ENCODE peak calls at places on chromosomes 11 and 22, in eight cellular contexts. R is fibroblast of pulmonary artery, K is retinal pigment epithelial cell, Z is lower lobe of right lung, V is transverse colon, F is IMR-90, J is fibroblast of villous mesenchyme, E is Panc1. W is an unnamed sample.

GRCh38 chr11:25562417-25562816 is 769.5 kb upstream of the ANO3 start:
- DNase-seq in R (no peak), K (no peak), Z (no peak), V (no peak), F (no peak), J (no peak), E (no peak), W (no peak)

GRCh38 chr11:128424867-128425285 is 162.5 kb downstream of the ETS1 start:
- DNase-seq in R (peak), K (no peak), Z (no peak), V (peak), F (peak), J (peak), E (no peak), W (no peak)

GRCh38 chr22:37381489-37381888 is 45.8 kb downstream of the ELFN2 start:
- DNase-seq in R (no peak), K (peak), Z (no peak), V (no peak), F (peak), J (no peak), E (no peak), W (no peak)

GRCh38 chr22:35739642-35740041 is 22.0 kb downstream of the APOL5 start:
- DNase-seq in R (no peak), K (no peak), Z (no peak), V (no peak), F (no peak), J (no peak), E (no peak), W (no peak)

GRCh38 chr11:123145220-123145619 is 49.8 kb downstream of the CLMP start:
- DNase-seq in R (peak), K (peak), Z (no peak), V (no peak), F (peak), J (peak), E (peak), W (no peak)

GRCh38 chr11:63985812-63986155 is 454 bp upstream of the OTUB1 start:
- DNase-seq in R (no peak), K (no peak), Z (peak), V (peak), F (no peak), J (no peak), E (no peak), W (no peak)

GRCh38 chr11:14969922-14970323 is 2.2 kb downstream of the CALCA start:
- DNase-seq in R (peak), K (no peak), Z (no peak), V (peak), F (peak), J (peak), E (no peak), W (no peak)

GRCh38 chr22:23289851-23290724 is 109.8 kb downstream of the BCR start:
- DNase-seq in R (peak), K (no peak), Z (peak), V (peak), F (peak), J (peak), E (peak), W (no peak)

GRCh38 chr22:48628891-48629559 is 1198.6 kb downstream of the BRD1 start:
- DNase-seq in R (no peak), K (no peak), Z (no peak), V (no peak), F (no peak), J (no peak), E (no peak), W (no peak)

GRCh38 chr11:20647976-20648565 is 21.3 kb upstream of the NELL1 start:
- DNase-seq in R (peak), K (peak), Z (no peak), V (peak), F (peak), J (peak), E (peak), W (no peak)

GRCh38 chr11:32891657-32892354 is 805 bp upstream of the QSER1 start:
- DNase-seq in R (peak), K (no peak), Z (no peak), V (no peak), F (no peak), J (peak), E (no peak), W (no peak)

GRCh38 chr11:29623144-29623722 is 393.6 kb downstream of the KCNA4 start:
- DNase-seq in R (no peak), K (no peak), Z (no peak), V (no peak), F (no peak), J (no peak), E (no peak), W (no peak)

GRCh38 chr11:69241844-69242582 is 51.9 kb upstream of the MYEOV start:
- DNase-seq in R (no peak), K (no peak), Z (no peak), V (no peak), F (no peak), J (peak), E (no peak), W (no peak)

GRCh38 chr11:70816156-70816678 is 417.9 kb downstream of the CTTN start:
- DNase-seq in R (no peak), K (no peak), Z (no peak), V (no peak), F (no peak), J (no peak), E (no peak), W (no peak)

GRCh38 chr11:6606471-6607189 is 3.1 kb downstream of the ILK start:
- DNase-seq in R (peak), K (peak), Z (peak), V (peak), F (peak), J (peak), E (peak), W (peak)

GRCh38 chr11:44004452-44004833 is 43.3 kb upstream of the ACCSL start:
- DNase-seq in R (no peak), K (no peak), Z (no peak), V (no peak), F (no peak), J (no peak), E (no peak), W (no peak)

GRCh38 chr11:121777056-121777455 is 324.3 kb upstream of the SORL1-AS1 start:
- DNase-seq in R (no peak), K (no peak), Z (no peak), V (no peak), F (no peak), J (no peak), E (no peak), W (no peak)

GRCh38 chr11:64566915-64567882 is 23.8 kb upstream of the SLC22A12 start:
- DNase-seq in R (no peak), K (no peak), Z (peak), V (no peak), F (no peak), J (no peak), E (no peak), W (no peak)

GRCh38 chr22:34111210-34111824 is 191.0 kb upstream of the LARGE1 start:
- DNase-seq in R (peak), K (no peak), Z (no peak), V (peak), F (no peak), J (peak), E (no peak), W (no peak)

GRCh38 chr11:79406376-79406775 is 34.5 kb downstream of the TENM4 start:
- DNase-seq in R (no peak), K (no peak), Z (no peak), V (no peak), F (no peak), J (no peak), E (no peak), W (no peak)

GRCh38 chr22:20586403-20586745 is 79.0 kb downstream of the MED15 start:
- DNase-seq in R (no peak), K (no peak), Z (peak), V (no peak), F (no peak), J (no peak), E (no peak), W (no peak)

GRCh38 chr11:17036666-17037658 is 22.7 kb upstream of the PLEKHA7 start:
- DNase-seq in R (no peak), K (no peak), Z (no peak), V (peak), F (no peak), J (no peak), E (no peak), W (no peak)

GRCh38 chr11:118434123-118434552 is 2.2 kb upstream of the KMT2A start:
- DNase-seq in R (peak), K (no peak), Z (no peak), V (no peak), F (peak), J (no peak), E (no peak), W (no peak)

GRCh38 chr11:125275905-125276634 is 111.5 kb downstream of the PKNOX2 start:
- DNase-seq in R (peak), K (no peak), Z (no peak), V (no peak), F (peak), J (no peak), E (no peak), W (no peak)

GRCh38 chr22:23537421-23537820 is 42.7 kb downstream of the IGLL1 start:
- DNase-seq in R (no peak), K (no peak), Z (peak), V (no peak), F (no peak), J (no peak), E (no peak), W (no peak)

GRCh38 chr11:128422576-128423370 is 164.6 kb downstream of the ETS1 start:
- DNase-seq in R (no peak), K (no peak), Z (peak), V (peak), F (no peak), J (no peak), E (no peak), W (no peak)

GRCh38 chr11:114447892-114448291 is 8.6 kb downstream of the REXO2 start:
- DNase-seq in R (peak), K (no peak), Z (no peak), V (no peak), F (peak), J (peak), E (no peak), W (peak)

GRCh38 chr11:65391007-65391406 is 4.6 kb downstream of the FRMD8 start:
- DNase-seq in R (peak), K (no peak), Z (no peak), V (no peak), F (peak), J (peak), E (no peak), W (no peak)

GRCh38 chr22:44391481-44392445 is 79.0 kb upstream of the SHISAL1 start:
- DNase-seq in R (no peak), K (no peak), Z (no peak), V (no peak), F (no peak), J (no peak), E (no peak), W (no peak)

GRCh38 chr11:73465019-73465675 is 88.9 kb downstream of the RELT start:
- DNase-seq in R (no peak), K (no peak), Z (no peak), V (no peak), F (no peak), J (peak), E (no peak), W (no peak)

GRCh38 chr11:17163742-17164141 is 44.0 kb downstream of the PIK3C2A start:
- DNase-seq in R (no peak), K (no peak), Z (no peak), V (no peak), F (no peak), J (no peak), E (no peak), W (no peak)

GRCh38 chr11:120280566-120281160 is 40.7 kb downstream of the POU2F3 start:
- DNase-seq in R (no peak), K (no peak), Z (no peak), V (no peak), F (no peak), J (no peak), E (no peak), W (no peak)

GRCh38 chr11:18408558-18409242 is 3.4 kb upstream of the LDHC start:
- DNase-seq in R (no peak), K (no peak), Z (no peak), V (no peak), F (peak), J (peak), E (no peak), W (no peak)

GRCh38 chr11:122105009-122105828 is 10.8 kb downstream of the BLID start:
- DNase-seq in R (no peak), K (no peak), Z (no peak), V (no peak), F (no peak), J (peak), E (no peak), W (no peak)

GRCh38 chr11:110074499-110074898 is 18.7 kb upstream of the ZC3H12C start:
- DNase-seq in R (no peak), K (no peak), Z (no peak), V (no peak), F (no peak), J (no peak), E (no peak), W (no peak)

GRCh38 chr22:36206255-36206654 is 4.6 kb upstream of the APOL4 start:
- DNase-seq in R (no peak), K (no peak), Z (no peak), V (no peak), F (no peak), J (no peak), E (no peak), W (no peak)

GRCh38 chr11:30128269-30128932 is 102.4 kb upstream of the FSHB start:
- DNase-seq in R (peak), K (no peak), Z (no peak), V (no peak), F (peak), J (peak), E (no peak), W (no peak)

GRCh38 chr11:94504689-94505293 is 7.5 kb upstream of the C11orf97 start:
- DNase-seq in R (peak), K (no peak), Z (no peak), V (no peak), F (peak), J (peak), E (no peak), W (no peak)

GRCh38 chr11:111361082-111361801 is 17.8 kb downstream of the POU2AF1 start:
- DNase-seq in R (no peak), K (no peak), Z (no peak), V (no peak), F (no peak), J (no peak), E (no peak), W (no peak)

GRCh38 chr11:67118059-67118766 is 850 bp upstream of the KDM2A start:
- DNase-seq in R (no peak), K (no peak), Z (peak), V (peak), F (no peak), J (peak), E (no peak), W (no peak)

DNA sequence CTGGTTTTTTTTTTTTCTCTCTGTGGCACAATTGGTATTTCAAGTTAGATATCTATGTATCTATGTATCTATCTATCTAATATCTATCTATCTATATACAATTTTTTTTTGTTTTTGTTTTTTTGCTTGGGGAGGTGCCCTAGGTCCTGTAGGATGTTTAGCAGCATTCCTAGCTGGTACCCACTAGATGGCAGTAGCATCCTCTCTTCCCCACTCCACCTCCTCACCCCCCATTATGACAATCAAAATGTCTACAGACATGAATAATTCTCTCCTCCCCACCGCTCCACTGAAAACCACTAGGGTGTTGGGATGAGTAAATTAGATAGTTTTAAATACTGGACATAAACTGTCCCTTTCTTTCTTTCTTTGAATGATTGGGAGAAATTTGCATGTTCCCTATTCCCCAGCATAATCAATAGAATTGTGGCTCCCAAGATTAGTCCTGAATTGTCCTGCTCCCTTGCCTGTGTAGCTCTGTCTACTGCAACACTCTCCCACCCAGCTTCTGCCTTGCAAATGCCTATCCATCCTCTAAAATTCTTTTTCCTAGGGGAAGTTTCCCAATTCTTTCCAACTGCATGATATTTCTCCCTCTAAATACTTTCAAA is 1152.4 kb downstream of the LRRC4C start:
- DNase-seq in R (peak), K (no peak), Z (no peak), V (no peak), F (peak), J (peak), E (peak), W (no peak)
- TF ChIP-seq CTCF in R (peak), K (peak), Z (peak), V (peak), F (peak), J (peak), E (peak), W (peak)

GRCh38 chr11:76207642-76208378 is 1.5 kb upstream of the WNT11 start:
- DNase-seq in R (peak), K (no peak), Z (peak), V (peak), F (peak), J (peak), E (peak), W (no peak)

GRCh38 chr11:76208829-76209670 is 2.7 kb upstream of the WNT11 start:
- DNase-seq in R (peak), K (no peak), Z (peak), V (peak), F (peak), J (peak), E (no peak), W (no peak)

GRCh38 chr11:76209671-76209955 is 3.3 kb upstream of the WNT11 start:
- DNase-seq in R (no peak), K (no peak), Z (no peak), V (no peak), F (no peak), J (no peak), E (no peak), W (no peak)

GRCh38 chr11:76209956-76210885 is 3.9 kb upstream of the WNT11 start:
- DNase-seq in R (peak), K (peak), Z (peak), V (peak), F (peak), J (peak), E (no peak), W (no peak)

GRCh38 chr11:76208438-76208828 is 2.1 kb upstream of the WNT11 start:
- DNase-seq in R (no peak), K (no peak), Z (no peak), V (no peak), F (no peak), J (no peak), E (no peak), W (no peak)
- H3K4me3 ChIP-seq in R (peak), K (peak), Z (peak), V (peak), F (peak), J (peak), E (peak), W (peak)

DNA sequence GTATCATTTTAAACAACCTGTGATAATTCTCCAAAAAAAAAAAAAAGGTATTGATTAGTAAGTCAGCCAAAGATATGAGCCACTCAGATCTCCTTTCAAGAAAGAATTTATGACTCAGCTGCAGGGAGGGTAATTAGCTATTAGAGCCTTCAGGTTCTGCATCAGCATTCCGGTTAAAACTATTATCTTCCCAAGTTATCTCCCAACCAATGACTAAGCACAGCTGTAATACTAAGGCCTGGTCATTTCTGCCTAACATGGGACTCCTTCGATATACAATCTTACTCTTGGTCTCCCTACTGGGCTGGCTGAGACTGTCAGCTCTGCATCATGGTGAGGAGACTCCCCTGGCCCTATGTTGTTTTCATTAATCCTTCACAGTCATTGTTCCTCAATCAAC is 60.4 kb downstream of the SBF2 start:
- DNase-seq in R (peak), K (peak), Z (no peak), V (no peak), F (peak), J (peak), E (no peak), W (peak)
- TF ChIP-seq CTCF in R (no peak), K (no peak), Z (no peak), V (no peak), F (no peak), J (no peak), E (no peak), W (no peak)

GRCh38 chr22:22048981-22049531 is 66.5 kb upstream of the TOP3B start:
- DNase-seq in R (no peak), K (no peak), Z (no peak), V (no peak), F (no peak), J (no peak), E (no peak), W (no peak)
- H3K4me3 ChIP-seq in R (no peak), K (no peak), Z (no peak), V (no peak), F (no peak), J (no peak), E (no peak), W (no peak)

W was measured in AG04449.